ENCODE peak calls at places on chromosomes 3 and 15, in ten cellular contexts. One of them, this sample, is unnamed.

GRCh38 chr15:59298255-59298856 is 74.3 kb downstream of the MYO1E start:
- DNase-seq in upper lobe of left lung: no peak
- DNase-seq in stomach: no peak
- DNase-seq in GM12892: peak
- DNase-seq in transverse colon: no peak
- DNase-seq in SK-N-MC: no peak
- DNase-seq in suprapubic skin: no peak
- DNase-seq in spleen: no peak
- DNase-seq in breast epithelium: no peak
- DNase-seq in HepG2: no peak
- DNase-seq in this sample: no peak

GRCh38 chr15:83471307-83471866 is 24.2 kb downstream of the SH3GL3 start:
- DNase-seq in SK-N-MC: no peak
- DNase-seq in stomach: no peak
- DNase-seq in upper lobe of left lung: no peak
- DNase-seq in HepG2: no peak
- DNase-seq in suprapubic skin: no peak
- DNase-seq in spleen: no peak
- DNase-seq in transverse colon: no peak
- DNase-seq in breast epithelium: no peak
- DNase-seq in GM12892: no peak
- DNase-seq in this sample: no peak

GRCh38 chr3:140341213-140341612 is 336.7 kb upstream of the TRIM42 start:
- DNase-seq in upper lobe of left lung: no peak
- DNase-seq in HepG2: no peak
- DNase-seq in GM12892: no peak
- DNase-seq in spleen: no peak
- DNase-seq in transverse colon: peak
- DNase-seq in SK-N-MC: no peak
- DNase-seq in stomach: no peak
- DNase-seq in breast epithelium: no peak
- DNase-seq in suprapubic skin: no peak
- DNase-seq in this sample: no peak

GRCh38 chr3:30476373-30477082 is 129.9 kb upstream of the TGFBR2 start:
- DNase-seq in spleen: no peak
- DNase-seq in breast epithelium: no peak
- DNase-seq in suprapubic skin: no peak
- DNase-seq in SK-N-MC: no peak
- DNase-seq in GM12892: no peak
- DNase-seq in stomach: no peak
- DNase-seq in transverse colon: no peak
- DNase-seq in upper lobe of left lung: no peak
- DNase-seq in HepG2: peak
- DNase-seq in this sample: no peak

GRCh38 chr3:182818296-182818978 is 25.1 kb downstream of the ATP11B start:
- DNase-seq in SK-N-MC: no peak
- DNase-seq in upper lobe of left lung: no peak
- DNase-seq in transverse colon: no peak
- DNase-seq in stomach: no peak
- DNase-seq in GM12892: no peak
- DNase-seq in HepG2: no peak
- DNase-seq in breast epithelium: no peak
- DNase-seq in suprapubic skin: no peak
- DNase-seq in spleen: no peak
- DNase-seq in this sample: no peak

GRCh38 chr3:126927846-126928245 is 55.1 kb upstream of the PLXNA1 start:
- DNase-seq in upper lobe of left lung: no peak
- DNase-seq in HepG2: no peak
- DNase-seq in transverse colon: no peak
- DNase-seq in GM12892: no peak
- DNase-seq in breast epithelium: no peak
- DNase-seq in SK-N-MC: peak
- DNase-seq in stomach: no peak
- DNase-seq in suprapubic skin: no peak
- DNase-seq in spleen: peak
- DNase-seq in this sample: peak

GRCh38 chr3:173501941-173502489 is 104.5 kb downstream of the NLGN1 start:
- DNase-seq in breast epithelium: no peak
- DNase-seq in GM12892: no peak
- DNase-seq in spleen: no peak
- DNase-seq in HepG2: no peak
- DNase-seq in SK-N-MC: peak
- DNase-seq in transverse colon: no peak
- DNase-seq in upper lobe of left lung: no peak
- DNase-seq in stomach: no peak
- DNase-seq in suprapubic skin: no peak
- DNase-seq in this sample: no peak

GRCh38 chr15:80890341-80890972 is 99.2 kb downstream of the MESD start:
- DNase-seq in breast epithelium: no peak
- DNase-seq in stomach: no peak
- DNase-seq in transverse colon: no peak
- DNase-seq in HepG2: no peak
- DNase-seq in suprapubic skin: no peak
- DNase-seq in spleen: no peak
- DNase-seq in upper lobe of left lung: no peak
- DNase-seq in GM12892: no peak
- DNase-seq in SK-N-MC: no peak
- DNase-seq in this sample: no peak

GRCh38 chr3:67176396-67176795 is 178.3 kb downstream of the KBTBD8 start:
- DNase-seq in transverse colon: no peak
- DNase-seq in GM12892: no peak
- DNase-seq in stomach: no peak
- DNase-seq in breast epithelium: no peak
- DNase-seq in suprapubic skin: no peak
- DNase-seq in HepG2: no peak
- DNase-seq in spleen: no peak
- DNase-seq in SK-N-MC: no peak
- DNase-seq in upper lobe of left lung: no peak
- DNase-seq in this sample: no peak

GRCh38 chr15:41965441-41966413 is 6.6 kb downstream of the EHD4 start:
- DNase-seq in breast epithelium: peak
- DNase-seq in HepG2: no peak
- DNase-seq in GM12892: no peak
- DNase-seq in upper lobe of left lung: no peak
- DNase-seq in SK-N-MC: no peak
- DNase-seq in spleen: peak
- DNase-seq in stomach: peak
- DNase-seq in transverse colon: peak
- DNase-seq in suprapubic skin: peak
- DNase-seq in this sample: no peak

GRCh38 chr3:177777699-177778098 is 580.4 kb upstream of the TBL1XR1 start:
- DNase-seq in SK-N-MC: no peak
- DNase-seq in stomach: peak
- DNase-seq in GM12892: peak
- DNase-seq in spleen: peak
- DNase-seq in transverse colon: peak
- DNase-seq in HepG2: peak
- DNase-seq in breast epithelium: no peak
- DNase-seq in suprapubic skin: no peak
- DNase-seq in upper lobe of left lung: peak
- DNase-seq in this sample: peak

GRCh38 chr15:97561529-97561928 is 399.0 kb upstream of the ARRDC4 start:
- DNase-seq in HepG2: no peak
- DNase-seq in upper lobe of left lung: no peak
- DNase-seq in spleen: no peak
- DNase-seq in SK-N-MC: no peak
- DNase-seq in breast epithelium: no peak
- DNase-seq in stomach: no peak
- DNase-seq in GM12892: no peak
- DNase-seq in suprapubic skin: no peak
- DNase-seq in transverse colon: no peak
- DNase-seq in this sample: no peak

GRCh38 chr3:24830230-24831152 is 335.8 kb upstream of the THRB start:
- DNase-seq in HepG2: no peak
- DNase-seq in upper lobe of left lung: no peak
- DNase-seq in spleen: no peak
- DNase-seq in breast epithelium: no peak
- DNase-seq in transverse colon: peak
- DNase-seq in stomach: peak
- DNase-seq in GM12892: no peak
- DNase-seq in SK-N-MC: no peak
- DNase-seq in suprapubic skin: no peak
- DNase-seq in this sample: peak

GRCh38 chr15:47750030-47750739 is 32.9 kb downstream of the SEMA6D start:
- DNase-seq in breast epithelium: no peak
- DNase-seq in upper lobe of left lung: no peak
- DNase-seq in stomach: no peak
- DNase-seq in suprapubic skin: no peak
- DNase-seq in SK-N-MC: no peak
- DNase-seq in HepG2: no peak
- DNase-seq in GM12892: no peak
- DNase-seq in transverse colon: no peak
- DNase-seq in spleen: no peak
- DNase-seq in this sample: no peak
- TF ChIP-seq POLR2AphosphoS5 in breast epithelium: no peak
- TF ChIP-seq POLR2AphosphoS5 in upper lobe of left lung: no peak
- TF ChIP-seq POLR2AphosphoS5 in stomach: no peak
- TF ChIP-seq POLR2AphosphoS5 in suprapubic skin: no peak
- TF ChIP-seq POLR2AphosphoS5 in SK-N-MC: no peak
- TF ChIP-seq POLR2AphosphoS5 in HepG2: no peak
- TF ChIP-seq POLR2AphosphoS5 in GM12892: no peak
- TF ChIP-seq POLR2AphosphoS5 in transverse colon: no peak
- TF ChIP-seq POLR2AphosphoS5 in spleen: no peak
- TF ChIP-seq POLR2AphosphoS5 in this sample: no peak

GRCh38 chr3:17800232-17800631 is 57.8 kb upstream of the TBC1D5 start:
- DNase-seq in HepG2: no peak
- DNase-seq in SK-N-MC: no peak
- DNase-seq in stomach: no peak
- DNase-seq in breast epithelium: no peak
- DNase-seq in suprapubic skin: no peak
- DNase-seq in upper lobe of left lung: no peak
- DNase-seq in GM12892: no peak
- DNase-seq in transverse colon: no peak
- DNase-seq in spleen: no peak
- DNase-seq in this sample: no peak

GRCh38 chr3:17799312-17799711 is 56.9 kb upstream of the TBC1D5 start:
- DNase-seq in breast epithelium: no peak
- DNase-seq in HepG2: no peak
- DNase-seq in GM12892: no peak
- DNase-seq in transverse colon: no peak
- DNase-seq in suprapubic skin: no peak
- DNase-seq in SK-N-MC: no peak
- DNase-seq in upper lobe of left lung: no peak
- DNase-seq in stomach: no peak
- DNase-seq in spleen: no peak
- DNase-seq in this sample: no peak

GRCh38 chr3:17798000-17798399 is 55.6 kb upstream of the TBC1D5 start:
- DNase-seq in breast epithelium: no peak
- DNase-seq in stomach: no peak
- DNase-seq in HepG2: peak
- DNase-seq in SK-N-MC: no peak
- DNase-seq in spleen: no peak
- DNase-seq in transverse colon: no peak
- DNase-seq in upper lobe of left lung: no peak
- DNase-seq in suprapubic skin: no peak
- DNase-seq in GM12892: no peak
- DNase-seq in this sample: no peak

GRCh38 chr3:17802993-17803392 is 60.6 kb upstream of the TBC1D5 start:
- DNase-seq in SK-N-MC: no peak
- DNase-seq in upper lobe of left lung: no peak
- DNase-seq in stomach: no peak
- DNase-seq in GM12892: no peak
- DNase-seq in HepG2: no peak
- DNase-seq in breast epithelium: no peak
- DNase-seq in transverse colon: no peak
- DNase-seq in suprapubic skin: no peak
- DNase-seq in spleen: no peak
- DNase-seq in this sample: no peak

GRCh38 chr3:17801131-17801530 is 58.7 kb upstream of the TBC1D5 start:
- DNase-seq in HepG2: no peak
- DNase-seq in breast epithelium: no peak
- DNase-seq in suprapubic skin: no peak
- DNase-seq in stomach: no peak
- DNase-seq in transverse colon: no peak
- DNase-seq in spleen: no peak
- DNase-seq in GM12892: no peak
- DNase-seq in upper lobe of left lung: no peak
- DNase-seq in SK-N-MC: no peak
- DNase-seq in this sample: no peak
- TF ChIP-seq POLR2AphosphoS5 in HepG2: no peak
- TF ChIP-seq POLR2AphosphoS5 in breast epithelium: no peak
- TF ChIP-seq POLR2AphosphoS5 in suprapubic skin: no peak
- TF ChIP-seq POLR2AphosphoS5 in stomach: no peak
- TF ChIP-seq POLR2AphosphoS5 in transverse colon: no peak
- TF ChIP-seq POLR2AphosphoS5 in spleen: no peak
- TF ChIP-seq POLR2AphosphoS5 in GM12892: no peak
- TF ChIP-seq POLR2AphosphoS5 in upper lobe of left lung: no peak
- TF ChIP-seq POLR2AphosphoS5 in SK-N-MC: no peak
- TF ChIP-seq POLR2AphosphoS5 in this sample: no peak

DNA sequence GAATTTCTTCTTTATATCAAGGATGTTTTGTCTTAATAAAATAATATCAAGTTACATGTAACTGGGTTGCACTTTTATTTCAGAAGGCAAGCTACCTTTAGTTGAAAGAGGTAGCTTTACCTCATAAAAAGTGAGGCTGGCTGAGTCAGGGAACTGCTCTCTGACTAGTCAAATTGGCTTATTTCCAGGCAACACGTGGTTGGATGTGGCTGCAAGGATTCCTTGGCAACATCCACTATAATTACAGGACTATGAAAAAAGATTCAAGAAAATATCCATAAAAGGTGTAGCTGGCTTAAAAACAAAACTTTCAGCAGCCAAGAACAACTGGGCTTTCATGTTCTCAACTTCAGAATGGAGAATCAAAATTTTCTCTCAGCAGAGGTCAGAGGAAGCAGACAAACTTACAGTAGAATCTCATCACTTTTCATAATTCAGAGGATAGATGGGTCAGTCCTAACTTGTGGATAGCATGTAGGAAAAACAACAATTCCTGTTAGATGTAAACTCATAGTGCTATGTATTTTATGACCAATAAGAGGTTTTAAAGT is 779.1 kb downstream of the MECOM start:
- DNase-seq in upper lobe of left lung: peak
- DNase-seq in SK-N-MC: no peak
- DNase-seq in spleen: no peak
- DNase-seq in transverse colon: peak
- DNase-seq in stomach: peak
- DNase-seq in GM12892: no peak
- DNase-seq in HepG2: no peak
- DNase-seq in suprapubic skin: no peak
- DNase-seq in breast epithelium: peak
- DNase-seq in this sample: no peak
- TF ChIP-seq POLR2AphosphoS5 in upper lobe of left lung: no peak
- TF ChIP-seq POLR2AphosphoS5 in SK-N-MC: no peak
- TF ChIP-seq POLR2AphosphoS5 in spleen: no peak
- TF ChIP-seq POLR2AphosphoS5 in transverse colon: no peak
- TF ChIP-seq POLR2AphosphoS5 in stomach: no peak
- TF ChIP-seq POLR2AphosphoS5 in GM12892: no peak
- TF ChIP-seq POLR2AphosphoS5 in HepG2: no peak
- TF ChIP-seq POLR2AphosphoS5 in suprapubic skin: no peak
- TF ChIP-seq POLR2AphosphoS5 in breast epithelium: no peak
- TF ChIP-seq POLR2AphosphoS5 in this sample: no peak

DNA sequence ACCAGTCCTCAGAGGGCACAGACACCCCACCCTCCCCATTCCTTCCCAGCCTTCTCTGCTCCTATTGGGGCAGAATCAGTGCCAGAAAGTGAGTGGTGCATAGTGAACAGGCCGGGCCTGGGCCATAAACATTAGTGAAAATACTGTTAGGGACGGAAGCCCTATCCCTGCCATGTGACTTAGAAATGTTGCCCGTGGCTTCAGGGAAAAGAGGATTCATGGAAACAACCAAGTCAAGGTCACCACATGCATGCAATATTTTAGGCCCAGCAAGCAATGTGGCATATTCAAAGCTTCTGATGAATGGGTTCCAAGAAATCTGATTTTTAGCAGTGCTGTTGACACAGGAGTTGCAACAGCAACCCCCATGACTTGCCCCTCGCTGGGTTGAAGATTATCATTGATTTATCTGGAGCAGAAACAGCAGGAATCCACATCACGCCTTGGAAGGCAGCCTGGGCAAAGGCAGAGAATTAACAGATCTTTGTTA is 52.3 kb downstream of the CCNL1 start:
- DNase-seq in SK-N-MC: peak
- DNase-seq in breast epithelium: no peak
- DNase-seq in upper lobe of left lung: no peak
- DNase-seq in suprapubic skin: no peak
- DNase-seq in stomach: no peak
- DNase-seq in GM12892: no peak
- DNase-seq in HepG2: no peak
- DNase-seq in transverse colon: no peak
- DNase-seq in spleen: no peak
- DNase-seq in this sample: no peak
- TF ChIP-seq POLR2AphosphoS5 in SK-N-MC: no peak
- TF ChIP-seq POLR2AphosphoS5 in breast epithelium: no peak
- TF ChIP-seq POLR2AphosphoS5 in upper lobe of left lung: no peak
- TF ChIP-seq POLR2AphosphoS5 in suprapubic skin: no peak
- TF ChIP-seq POLR2AphosphoS5 in stomach: peak
- TF ChIP-seq POLR2AphosphoS5 in GM12892: no peak
- TF ChIP-seq POLR2AphosphoS5 in HepG2: no peak
- TF ChIP-seq POLR2AphosphoS5 in transverse colon: peak
- TF ChIP-seq POLR2AphosphoS5 in spleen: no peak
- TF ChIP-seq POLR2AphosphoS5 in this sample: no peak

This sample was measured in SK-N-SH.